ENCODE peak calls at places on chromosomes 2 and 18, in ten cellular contexts. One of them, this sample, is unnamed.

GRCh38 chr2:47041065-47041464 is 114.0 kb downstream of the STPG4 start:
- DNase-seq in sigmoid colon: peak
- DNase-seq in transverse colon: no peak
- DNase-seq in psoas muscle: peak
- DNase-seq in astrocyte of the cerebellum: no peak
- DNase-seq in fibroblast of pulmonary artery: no peak
- DNase-seq in brain microvascular endothelial cell: no peak
- DNase-seq in heart left ventricle: peak
- DNase-seq in lower lobe of right lung: no peak
- DNase-seq in upper lobe of right lung: no peak
- DNase-seq in this sample: no peak

GRCh38 chr18:31424383-31424988 is 23.1 kb upstream of the DSG3 start:
- DNase-seq in brain microvascular endothelial cell: peak
- DNase-seq in psoas muscle: no peak
- DNase-seq in upper lobe of right lung: no peak
- DNase-seq in astrocyte of the cerebellum: peak
- DNase-seq in sigmoid colon: no peak
- DNase-seq in lower lobe of right lung: no peak
- DNase-seq in fibroblast of pulmonary artery: peak
- DNase-seq in transverse colon: peak
- DNase-seq in heart left ventricle: no peak
- DNase-seq in this sample: no peak

GRCh38 chr2:188937228-188938220 is 36.6 kb upstream of the COL3A1 start:
- DNase-seq in heart left ventricle: no peak
- DNase-seq in astrocyte of the cerebellum: peak
- DNase-seq in lower lobe of right lung: no peak
- DNase-seq in upper lobe of right lung: no peak
- DNase-seq in fibroblast of pulmonary artery: peak
- DNase-seq in sigmoid colon: no peak
- DNase-seq in transverse colon: no peak
- DNase-seq in brain microvascular endothelial cell: peak
- DNase-seq in psoas muscle: no peak
- DNase-seq in this sample: peak

GRCh38 chr2:1494257-1494656 is 81.0 kb downstream of the TPO start:
- DNase-seq in sigmoid colon: peak
- DNase-seq in fibroblast of pulmonary artery: no peak
- DNase-seq in transverse colon: no peak
- DNase-seq in brain microvascular endothelial cell: no peak
- DNase-seq in astrocyte of the cerebellum: no peak
- DNase-seq in heart left ventricle: no peak
- DNase-seq in upper lobe of right lung: peak
- DNase-seq in lower lobe of right lung: no peak
- DNase-seq in psoas muscle: no peak
- DNase-seq in this sample: no peak

GRCh38 chr18:54787616-54788015 is 40.7 kb upstream of the RAB27B start:
- DNase-seq in sigmoid colon: no peak
- DNase-seq in psoas muscle: no peak
- DNase-seq in astrocyte of the cerebellum: no peak
- DNase-seq in upper lobe of right lung: no peak
- DNase-seq in transverse colon: no peak
- DNase-seq in heart left ventricle: no peak
- DNase-seq in fibroblast of pulmonary artery: no peak
- DNase-seq in lower lobe of right lung: no peak
- DNase-seq in brain microvascular endothelial cell: no peak
- DNase-seq in this sample: peak

GRCh38 chr2:74567862-74568261 is 13.3 kb downstream of the DOK1 start:
- DNase-seq in lower lobe of right lung: no peak
- DNase-seq in psoas muscle: no peak
- DNase-seq in astrocyte of the cerebellum: no peak
- DNase-seq in sigmoid colon: peak
- DNase-seq in upper lobe of right lung: no peak
- DNase-seq in brain microvascular endothelial cell: peak
- DNase-seq in transverse colon: no peak
- DNase-seq in heart left ventricle: no peak
- DNase-seq in fibroblast of pulmonary artery: peak
- DNase-seq in this sample: peak

GRCh38 chr2:237064203-237065061 is 21.3 kb upstream of the COPS8 start:
- DNase-seq in heart left ventricle: no peak
- DNase-seq in sigmoid colon: no peak
- DNase-seq in lower lobe of right lung: no peak
- DNase-seq in upper lobe of right lung: no peak
- DNase-seq in transverse colon: no peak
- DNase-seq in astrocyte of the cerebellum: no peak
- DNase-seq in brain microvascular endothelial cell: no peak
- DNase-seq in fibroblast of pulmonary artery: no peak
- DNase-seq in psoas muscle: no peak
- DNase-seq in this sample: no peak

GRCh38 chr2:46643493-46643892 is 164.1 kb downstream of the TMEM247 start:
- DNase-seq in fibroblast of pulmonary artery: no peak
- DNase-seq in sigmoid colon: no peak
- DNase-seq in psoas muscle: no peak
- DNase-seq in brain microvascular endothelial cell: no peak
- DNase-seq in transverse colon: no peak
- DNase-seq in astrocyte of the cerebellum: no peak
- DNase-seq in lower lobe of right lung: no peak
- DNase-seq in upper lobe of right lung: no peak
- DNase-seq in heart left ventricle: no peak
- DNase-seq in this sample: no peak

GRCh38 chr2:227653419-227653818 is 13.2 kb upstream of the SCYGR5 start:
- DNase-seq in transverse colon: no peak
- DNase-seq in upper lobe of right lung: no peak
- DNase-seq in psoas muscle: no peak
- DNase-seq in sigmoid colon: no peak
- DNase-seq in lower lobe of right lung: no peak
- DNase-seq in astrocyte of the cerebellum: no peak
- DNase-seq in fibroblast of pulmonary artery: peak
- DNase-seq in brain microvascular endothelial cell: peak
- DNase-seq in heart left ventricle: no peak
- DNase-seq in this sample: peak

GRCh38 chr2:231890896-231891513 is 35.2 kb downstream of the NPPC start:
- DNase-seq in brain microvascular endothelial cell: no peak
- DNase-seq in sigmoid colon: no peak
- DNase-seq in psoas muscle: no peak
- DNase-seq in heart left ventricle: no peak
- DNase-seq in fibroblast of pulmonary artery: no peak
- DNase-seq in transverse colon: no peak
- DNase-seq in upper lobe of right lung: peak
- DNase-seq in astrocyte of the cerebellum: no peak
- DNase-seq in lower lobe of right lung: no peak
- DNase-seq in this sample: no peak

GRCh38 chr2:70767699-70768584 is at the start of gene ADD2:
- DNase-seq in fibroblast of pulmonary artery: peak
- DNase-seq in psoas muscle: peak
- DNase-seq in astrocyte of the cerebellum: no peak
- DNase-seq in transverse colon: peak
- DNase-seq in brain microvascular endothelial cell: no peak
- DNase-seq in sigmoid colon: no peak
- DNase-seq in heart left ventricle: peak
- DNase-seq in upper lobe of right lung: peak
- DNase-seq in lower lobe of right lung: peak
- DNase-seq in this sample: no peak

GRCh38 chr2:57160976-57161375 is 885.6 kb upstream of the VRK2 start:
- DNase-seq in sigmoid colon: no peak
- DNase-seq in upper lobe of right lung: no peak
- DNase-seq in lower lobe of right lung: no peak
- DNase-seq in fibroblast of pulmonary artery: peak
- DNase-seq in heart left ventricle: no peak
- DNase-seq in transverse colon: no peak
- DNase-seq in psoas muscle: no peak
- DNase-seq in brain microvascular endothelial cell: peak
- DNase-seq in astrocyte of the cerebellum: no peak
- DNase-seq in this sample: no peak

GRCh38 chr2:191650896-191651773 is 26.8 kb upstream of the NABP1 start:
- DNase-seq in astrocyte of the cerebellum: no peak
- DNase-seq in fibroblast of pulmonary artery: peak
- DNase-seq in brain microvascular endothelial cell: no peak
- DNase-seq in sigmoid colon: no peak
- DNase-seq in upper lobe of right lung: no peak
- DNase-seq in transverse colon: no peak
- DNase-seq in psoas muscle: no peak
- DNase-seq in heart left ventricle: no peak
- DNase-seq in lower lobe of right lung: no peak
- DNase-seq in this sample: no peak

GRCh38 chr2:177106212-177106611 is 106.4 kb upstream of the HNRNPA3 start:
- DNase-seq in fibroblast of pulmonary artery: no peak
- DNase-seq in transverse colon: no peak
- DNase-seq in sigmoid colon: no peak
- DNase-seq in heart left ventricle: no peak
- DNase-seq in astrocyte of the cerebellum: no peak
- DNase-seq in upper lobe of right lung: no peak
- DNase-seq in lower lobe of right lung: no peak
- DNase-seq in brain microvascular endothelial cell: no peak
- DNase-seq in psoas muscle: no peak
- DNase-seq in this sample: no peak
- TF ChIP-seq CTCF in fibroblast of pulmonary artery: peak
- TF ChIP-seq CTCF in transverse colon: no peak
- TF ChIP-seq CTCF in sigmoid colon: no peak
- TF ChIP-seq CTCF in heart left ventricle: no peak
- TF ChIP-seq CTCF in astrocyte of the cerebellum: no peak
- TF ChIP-seq CTCF in upper lobe of right lung: no peak
- TF ChIP-seq CTCF in lower lobe of right lung: no peak
- TF ChIP-seq CTCF in brain microvascular endothelial cell: peak
- TF ChIP-seq CTCF in psoas muscle: no peak
- TF ChIP-seq CTCF in this sample: no peak

DNA sequence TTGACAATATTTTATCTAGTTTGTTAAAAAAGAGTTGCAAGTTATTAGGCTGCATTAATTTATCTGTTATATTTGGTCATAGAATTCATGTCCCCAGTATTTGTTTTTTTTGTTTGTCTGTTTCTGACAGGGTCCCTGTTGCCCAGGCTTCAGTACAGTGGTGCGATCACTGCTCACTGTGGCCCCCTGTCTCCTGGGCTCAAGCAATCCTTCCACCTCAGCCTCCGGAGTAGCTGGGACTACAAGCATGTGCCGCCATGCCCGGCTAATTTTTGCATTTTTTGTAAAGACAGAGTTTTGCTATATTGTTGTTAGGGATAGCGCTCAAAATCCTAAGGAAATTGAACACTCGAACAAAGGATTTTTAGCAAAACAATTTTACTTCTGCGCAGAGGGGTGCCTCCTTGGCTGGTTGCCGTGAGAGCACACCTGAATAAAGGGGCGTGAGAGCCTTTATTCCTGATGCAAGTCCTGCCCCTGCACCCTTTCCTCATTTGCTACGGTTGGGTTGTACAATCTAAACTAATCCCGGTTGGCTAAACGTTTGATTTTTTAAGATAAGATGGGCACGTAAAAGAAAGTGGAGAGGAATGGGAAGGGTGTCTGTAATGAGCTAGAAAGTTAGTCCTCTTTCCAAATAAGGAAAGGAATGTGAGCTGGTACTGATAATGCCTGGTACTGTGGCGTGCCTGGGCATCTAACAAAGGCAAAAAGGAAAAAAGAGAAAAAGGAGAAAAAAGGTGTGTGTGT is 65.5 kb downstream of the COMMD1 start:
- DNase-seq in astrocyte of the cerebellum: no peak
- DNase-seq in brain microvascular endothelial cell: no peak
- DNase-seq in sigmoid colon: no peak
- DNase-seq in transverse colon: no peak
- DNase-seq in fibroblast of pulmonary artery: peak
- DNase-seq in psoas muscle: no peak
- DNase-seq in lower lobe of right lung: no peak
- DNase-seq in heart left ventricle: no peak
- DNase-seq in upper lobe of right lung: no peak
- DNase-seq in this sample: no peak
- H3K4me3 ChIP-seq in astrocyte of the cerebellum: no peak
- H3K4me3 ChIP-seq in brain microvascular endothelial cell: no peak
- H3K4me3 ChIP-seq in sigmoid colon: no peak
- H3K4me3 ChIP-seq in transverse colon: no peak
- H3K4me3 ChIP-seq in fibroblast of pulmonary artery: no peak
- H3K4me3 ChIP-seq in psoas muscle: no peak
- H3K4me3 ChIP-seq in lower lobe of right lung: no peak
- H3K4me3 ChIP-seq in heart left ventricle: peak
- H3K4me3 ChIP-seq in upper lobe of right lung: no peak
- H3K4me3 ChIP-seq in this sample: no peak

DNA sequence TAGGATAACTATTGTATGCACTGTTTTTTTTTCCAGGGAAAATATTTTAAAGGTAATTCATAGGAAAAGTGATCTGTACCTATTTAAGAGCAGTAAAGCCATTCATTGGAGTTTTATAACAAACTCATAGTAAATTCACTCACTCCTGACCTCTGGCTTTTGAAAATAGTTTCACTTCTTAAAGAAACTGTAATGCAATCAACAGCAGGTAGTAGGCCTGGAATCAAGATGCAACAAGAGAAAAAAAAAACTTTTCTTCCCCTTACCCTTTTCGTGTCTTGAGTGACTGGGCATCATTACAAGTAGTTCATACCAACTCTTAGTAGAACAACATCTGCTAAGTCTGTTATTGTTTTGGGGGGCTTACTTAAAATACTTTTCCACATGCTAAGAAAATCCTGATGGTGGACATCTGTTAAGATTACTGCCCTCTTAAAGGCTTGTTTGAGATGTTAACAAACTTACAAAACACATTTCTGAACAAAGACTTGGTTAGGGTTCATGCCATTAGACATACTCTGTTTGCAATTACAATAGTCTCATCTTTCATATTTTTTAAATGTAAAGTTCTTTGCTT is 164.2 kb upstream of the FOSL2 start:
- DNase-seq in heart left ventricle: no peak
- DNase-seq in psoas muscle: no peak
- DNase-seq in fibroblast of pulmonary artery: no peak
- DNase-seq in brain microvascular endothelial cell: no peak
- DNase-seq in transverse colon: no peak
- DNase-seq in sigmoid colon: no peak
- DNase-seq in upper lobe of right lung: no peak
- DNase-seq in lower lobe of right lung: no peak
- DNase-seq in astrocyte of the cerebellum: no peak
- DNase-seq in this sample: no peak
- TF ChIP-seq CTCF in heart left ventricle: no peak
- TF ChIP-seq CTCF in psoas muscle: no peak
- TF ChIP-seq CTCF in fibroblast of pulmonary artery: no peak
- TF ChIP-seq CTCF in brain microvascular endothelial cell: no peak
- TF ChIP-seq CTCF in transverse colon: peak
- TF ChIP-seq CTCF in sigmoid colon: no peak
- TF ChIP-seq CTCF in upper lobe of right lung: no peak
- TF ChIP-seq CTCF in lower lobe of right lung: no peak
- TF ChIP-seq CTCF in astrocyte of the cerebellum: no peak
- TF ChIP-seq CTCF in this sample: no peak

GRCh38 chr18:6624729-6625308 is 104.7 kb upstream of the ARHGAP28 start:
- DNase-seq in transverse colon: no peak
- DNase-seq in brain microvascular endothelial cell: peak
- DNase-seq in sigmoid colon: no peak
- DNase-seq in lower lobe of right lung: no peak
- DNase-seq in upper lobe of right lung: no peak
- DNase-seq in heart left ventricle: no peak
- DNase-seq in psoas muscle: no peak
- DNase-seq in fibroblast of pulmonary artery: peak
- DNase-seq in astrocyte of the cerebellum: peak
- DNase-seq in this sample: no peak
- H3K4me3 ChIP-seq in transverse colon: no peak
- H3K4me3 ChIP-seq in brain microvascular endothelial cell: no peak
- H3K4me3 ChIP-seq in sigmoid colon: no peak
- H3K4me3 ChIP-seq in lower lobe of right lung: no peak
- H3K4me3 ChIP-seq in upper lobe of right lung: no peak
- H3K4me3 ChIP-seq in heart left ventricle: no peak
- H3K4me3 ChIP-seq in psoas muscle: no peak
- H3K4me3 ChIP-seq in fibroblast of pulmonary artery: no peak
- H3K4me3 ChIP-seq in astrocyte of the cerebellum: no peak
- H3K4me3 ChIP-seq in this sample: no peak

GRCh38 chr2:156565066-156565710 is 129.0 kb downstream of the GPD2 start:
- DNase-seq in transverse colon: no peak
- DNase-seq in astrocyte of the cerebellum: peak
- DNase-seq in upper lobe of right lung: no peak
- DNase-seq in lower lobe of right lung: no peak
- DNase-seq in psoas muscle: no peak
- DNase-seq in sigmoid colon: no peak
- DNase-seq in fibroblast of pulmonary artery: peak
- DNase-seq in heart left ventricle: no peak
- DNase-seq in brain microvascular endothelial cell: peak
- DNase-seq in this sample: peak
- TF ChIP-seq CTCF in transverse colon: no peak
- TF ChIP-seq CTCF in astrocyte of the cerebellum: no peak
- TF ChIP-seq CTCF in upper lobe of right lung: no peak
- TF ChIP-seq CTCF in lower lobe of right lung: no peak
- TF ChIP-seq CTCF in psoas muscle: no peak
- TF ChIP-seq CTCF in sigmoid colon: no peak
- TF ChIP-seq CTCF in fibroblast of pulmonary artery: no peak
- TF ChIP-seq CTCF in heart left ventricle: no peak
- TF ChIP-seq CTCF in brain microvascular endothelial cell: no peak
- TF ChIP-seq CTCF in this sample: no peak